ENCODE peak calls at places on chromosomes 12 and 14, in ten cellular contexts. A is SHP77, Y is T-cell, X is ELR, T is H4, K is neural progenitor cell, F is HFFc6, J is NCI-H2171, P is HuH-7.5, B is H54. M is an unnamed sample.

GRCh38 chr14:80523518-80524117 is 312.3 kb upstream of the DIO2 start:
- DNase-seq in B (no peak), P (no peak), Y (no peak), F (peak), A (no peak), X (peak), K (no peak), T (no peak), J (no peak), M (no peak)

GRCh38 chr12:61490732-61491498 is 769.3 kb upstream of the USP15 start:
- DNase-seq in K (no peak), A (no peak), J (no peak), T (peak), X (no peak), P (no peak), F (no peak), B (no peak), Y (no peak), M (no peak)

GRCh38 chr12:53807322-53807721 is 55.5 kb upstream of the CISTR start:
- DNase-seq in J (no peak), F (no peak), B (no peak), A (no peak), T (no peak), P (no peak), X (no peak), K (no peak), Y (no peak), M (no peak)

GRCh38 chr12:74794522-74794921 is 256.9 kb downstream of the ATXN7L3B start:
- DNase-seq in K (no peak), P (no peak), T (no peak), A (no peak), B (no peak), F (no peak), Y (no peak), J (no peak), X (peak), M (no peak)

GRCh38 chr14:54420478-54421116 is 20.6 kb downstream of the CNIH1 start:
- DNase-seq in Y (no peak), J (no peak), F (peak), P (no peak), T (peak), A (no peak), K (peak), B (no peak), X (peak), M (no peak)

GRCh38 chr12:46368138-46368537 is 4.4 kb downstream of the SLC38A2 start:
- DNase-seq in T (no peak), X (no peak), A (no peak), Y (no peak), F (no peak), B (no peak), K (no peak), P (no peak), J (no peak), M (no peak)

GRCh38 chr12:47276253-47277070 is 196.7 kb upstream of the AMIGO2 start:
- DNase-seq in K (no peak), F (no peak), Y (peak), T (peak), P (peak), A (no peak), B (no peak), X (peak), J (no peak), M (peak)

GRCh38 chr12:105670664-105671063 is 340.2 kb downstream of the C12orf75 start:
- DNase-seq in F (peak), J (no peak), K (no peak), Y (no peak), T (no peak), A (no peak), B (no peak), X (no peak), P (no peak), M (no peak)

GRCh38 chr14:67735361-67735921 is 33.8 kb downstream of the RDH12 start:
- DNase-seq in K (no peak), P (no peak), J (no peak), F (no peak), B (no peak), A (no peak), X (no peak), Y (no peak), T (no peak), M (no peak)

GRCh38 chr14:84343637-84344036 is 1186.3 kb upstream of the FLRT2 start:
- DNase-seq in X (peak), A (no peak), T (peak), Y (no peak), K (no peak), F (no peak), B (no peak), P (no peak), J (no peak), M (no peak)

GRCh38 chr12:81079280-81080076 is 1.6 kb downstream of the ACSS3 start:
- DNase-seq in A (no peak), K (no peak), B (no peak), F (no peak), P (no peak), Y (no peak), J (no peak), X (no peak), T (no peak), M (no peak)

GRCh38 chr14:39491134-39491541 is 58.9 kb upstream of the FBXO33 start:
- DNase-seq in P (no peak), Y (no peak), K (peak), F (peak), X (peak), T (peak), B (no peak), A (peak), J (peak), M (no peak)

GRCh38 chr14:32846821-32847220 is 91.9 kb upstream of the NPAS3 start:
- DNase-seq in X (no peak), P (no peak), Y (no peak), F (no peak), J (no peak), B (no peak), K (no peak), T (no peak), A (no peak), M (no peak)

GRCh38 chr12:129927316-129927900 is 23.6 kb upstream of the TMEM132D start:
- DNase-seq in X (no peak), K (no peak), Y (no peak), A (no peak), T (no peak), J (no peak), B (no peak), P (no peak), F (no peak), M (no peak)

GRCh38 chr14:52071675-52072074 is 2.8 kb upstream of the NID2 start:
- DNase-seq in T (no peak), B (no peak), X (peak), K (peak), Y (no peak), A (no peak), J (no peak), P (no peak), F (no peak), M (no peak)

GRCh38 chr12:54352022-54352531 is 12.2 kb downstream of the GPR84 start:
- DNase-seq in Y (no peak), K (peak), X (peak), P (no peak), A (peak), B (no peak), F (peak), J (peak), T (no peak), M (no peak)

GRCh38 chr12:132329739-132330548 is 555 bp upstream of the GALNT9 start:
- DNase-seq in J (no peak), F (no peak), X (no peak), A (no peak), B (no peak), Y (no peak), P (no peak), K (peak), T (no peak), M (no peak)

GRCh38 chr12:104219908-104220404 is 4.4 kb downstream of the TXNRD1 start:
- DNase-seq in Y (peak), P (peak), B (peak), F (peak), X (peak), T (peak), J (peak), A (peak), K (no peak), M (peak)

GRCh38 chr12:51393676-51394545 is 2.7 kb upstream of the GALNT6 start:
- DNase-seq in T (peak), B (peak), K (no peak), F (peak), Y (peak), J (no peak), P (no peak), A (no peak), X (peak), M (peak)

GRCh38 chr12:14362347-14362746 is 3.1 kb upstream of the ATF7IP start:
- DNase-seq in K (no peak), B (no peak), J (no peak), P (no peak), Y (no peak), F (no peak), T (no peak), X (no peak), A (no peak), M (no peak)

M was measured in activated effector memory CD4-positive, alpha-beta T cell treated with Interleukin-2 at 50 U/mL for 16 hours.